ENCODE peak calls at places on chromosomes 6 and 20, in seven cellular contexts. One of them, this sample, is unnamed.

GRCh38 chr20:49724637-49725606 is 11.2 kb upstream of the B4GALT5 start:
- DNase-seq in GM23338: no peak
- DNase-seq in HCT116: no peak
- DNase-seq in T-helper 2 cell: peak; percentile 37
- DNase-seq in AG08395: peak; percentile 28
- DNase-seq in IMR-90: peak; percentile 34
- DNase-seq in neural crest cell: no peak
- DNase-seq in this sample: peak; percentile 69

GRCh38 chr20:58706150-58706892 is 13.7 kb downstream of the NPEPL1 start:
- DNase-seq in AG08395: no peak
- DNase-seq in GM23338: no peak
- DNase-seq in HCT116: no peak
- DNase-seq in IMR-90: no peak
- DNase-seq in T-helper 2 cell: no peak
- DNase-seq in neural crest cell: no peak
- DNase-seq in this sample: no peak

GRCh38 chr6:74657033-74657432 is 548.8 kb downstream of the COL12A1 start:
- DNase-seq in neural crest cell: no peak
- DNase-seq in AG08395: peak; percentile 66
- DNase-seq in T-helper 2 cell: no peak
- DNase-seq in IMR-90: no peak
- DNase-seq in HCT116: no peak
- DNase-seq in GM23338: no peak
- DNase-seq in this sample: no peak

GRCh38 chr6:21859193-21859735 is 265.7 kb downstream of the SOX4 start:
- DNase-seq in AG08395: no peak
- DNase-seq in GM23338: no peak
- DNase-seq in T-helper 2 cell: no peak
- DNase-seq in IMR-90: no peak
- DNase-seq in neural crest cell: no peak
- DNase-seq in HCT116: no peak
- DNase-seq in this sample: no peak

GRCh38 chr6:158816329-158816728 is 2.8 kb downstream of the EZR start:
- DNase-seq in AG08395: no peak
- DNase-seq in IMR-90: no peak
- DNase-seq in neural crest cell: no peak
- DNase-seq in T-helper 2 cell: peak; percentile 49
- DNase-seq in GM23338: no peak
- DNase-seq in HCT116: no peak
- DNase-seq in this sample: peak; percentile 36

GRCh38 chr20:37567331-37567665 is 39.6 kb upstream of the BLCAP start:
- DNase-seq in neural crest cell: no peak
- DNase-seq in T-helper 2 cell: no peak
- DNase-seq in HCT116: no peak
- DNase-seq in AG08395: no peak
- DNase-seq in GM23338: peak; percentile 27
- DNase-seq in IMR-90: no peak
- DNase-seq in this sample: no peak

GRCh38 chr20:38640486-38640885 is 38.9 kb downstream of the ARHGAP40 start:
- DNase-seq in AG08395: no peak
- DNase-seq in T-helper 2 cell: no peak
- DNase-seq in neural crest cell: peak; percentile 23
- DNase-seq in HCT116: no peak
- DNase-seq in IMR-90: no peak
- DNase-seq in GM23338: no peak
- DNase-seq in this sample: no peak

GRCh38 chr6:161200610-161201201 is 73.2 kb downstream of the AGPAT4 start:
- DNase-seq in T-helper 2 cell: no peak
- DNase-seq in IMR-90: no peak
- DNase-seq in neural crest cell: no peak
- DNase-seq in AG08395: no peak
- DNase-seq in HCT116: no peak
- DNase-seq in GM23338: peak; percentile 32
- DNase-seq in this sample: no peak

GRCh38 chr20:64257107-64257757 is 1.7 kb downstream of the PCMTD2 start:
- DNase-seq in neural crest cell: no peak
- DNase-seq in IMR-90: no peak
- DNase-seq in AG08395: no peak
- DNase-seq in T-helper 2 cell: no peak
- DNase-seq in GM23338: no peak
- DNase-seq in HCT116: no peak
- DNase-seq in this sample: no peak

GRCh38 chr20:41138527-41139226 is 1.3 kb downstream of the PLCG1 start:
- DNase-seq in neural crest cell: no peak
- DNase-seq in AG08395: no peak
- DNase-seq in IMR-90: peak; percentile 12
- DNase-seq in HCT116: no peak
- DNase-seq in T-helper 2 cell: peak; percentile 93
- DNase-seq in GM23338: peak; percentile 37
- DNase-seq in this sample: no peak

GRCh38 chr6:121592955-121593665 is 157.7 kb downstream of the GJA1 start:
- DNase-seq in HCT116: no peak
- DNase-seq in GM23338: no peak
- DNase-seq in neural crest cell: no peak
- DNase-seq in IMR-90: peak; percentile 11
- DNase-seq in T-helper 2 cell: no peak
- DNase-seq in AG08395: peak; percentile 13
- DNase-seq in this sample: no peak

GRCh38 chr6:40996591-40997247 is 42.3 kb downstream of the UNC5CL start:
- DNase-seq in GM23338: peak; percentile 45
- DNase-seq in AG08395: no peak
- DNase-seq in T-helper 2 cell: no peak
- DNase-seq in IMR-90: peak; percentile 17
- DNase-seq in neural crest cell: no peak
- DNase-seq in HCT116: no peak
- DNase-seq in this sample: no peak

GRCh38 chr6:100892693-100893092 is 11.6 kb upstream of the ASCC3 start:
- DNase-seq in AG08395: peak; percentile 13
- DNase-seq in T-helper 2 cell: no peak
- DNase-seq in neural crest cell: no peak
- DNase-seq in GM23338: peak; percentile 59
- DNase-seq in IMR-90: no peak
- DNase-seq in HCT116: no peak
- DNase-seq in this sample: no peak

GRCh38 chr6:57127763-57128162 is 37.8 kb downstream of the ZNF451 start:
- DNase-seq in T-helper 2 cell: no peak
- DNase-seq in AG08395: no peak
- DNase-seq in GM23338: no peak
- DNase-seq in neural crest cell: no peak
- DNase-seq in HCT116: no peak
- DNase-seq in IMR-90: no peak
- DNase-seq in this sample: peak; percentile 14

GRCh38 chr6:99119109-99120031 is 171.6 kb upstream of the FBXL4 start:
- DNase-seq in T-helper 2 cell: peak; percentile 31
- DNase-seq in AG08395: peak; percentile 55
- DNase-seq in neural crest cell: peak; percentile 50
- DNase-seq in GM23338: peak; percentile 81
- DNase-seq in IMR-90: peak; percentile 39
- DNase-seq in HCT116: peak; percentile 12
- DNase-seq in this sample: peak; percentile 29

GRCh38 chr20:6855074-6855473 is 87.6 kb downstream of the BMP2 start:
- DNase-seq in GM23338: no peak
- DNase-seq in AG08395: no peak
- DNase-seq in IMR-90: no peak
- DNase-seq in HCT116: no peak
- DNase-seq in T-helper 2 cell: no peak
- DNase-seq in neural crest cell: no peak
- DNase-seq in this sample: no peak

GRCh38 chr6:4134841-4135664 is at the start of gene ECI2:
- DNase-seq in IMR-90: peak; percentile 27
- DNase-seq in T-helper 2 cell: peak; percentile 78
- DNase-seq in GM23338: peak; percentile 83
- DNase-seq in AG08395: peak; percentile 64
- DNase-seq in neural crest cell: no peak
- DNase-seq in HCT116: no peak
- DNase-seq in this sample: peak; percentile 53

This sample was measured in fibroblast of lung.